ENCODE peak calls at places on chromosomes 13 and 19, in seven cellular contexts. K is HFF-Myc; F is glutamatergic neuron; U is CD8-positive, alpha-beta T cell; E is mesothelial cell of epicardium; R is left ventricle myocardium inferior; B is mucosa of descending colon. M is an unnamed sample.
A peak's percentile ranks its signal among the peaks of the same experiment; 100 is the strongest.

GRCh38 chr13:110290811-110291210 is 16.1 kb downstream of the COL4A1 start:
- DNase-seq in K (no peak), F (no peak), U (no peak), E (no peak), R (no peak), B (no peak), M (no peak)

GRCh38 chr19:19134687-19135158 is 3.6 kb downstream of the TMEM161A start:
- DNase-seq in K (no peak), F (peak; percentile 68), U (peak; percentile 50), E (no peak), R (peak; percentile 82), B (peak; percentile 44), M (no peak)

GRCh38 chr13:111159362-111160320 is 44.5 kb downstream of the ARHGEF7 start:
- DNase-seq in K (no peak), F (no peak), U (no peak), E (no peak), R (no peak), B (no peak), M (no peak)

GRCh38 chr19:48746738-48747575 is at the start of gene IZUMO1:
- DNase-seq in K (peak; percentile 73), F (peak; percentile 87), U (peak; percentile 42), E (peak; percentile 86), R (peak; percentile 84), B (peak; percentile 50), M (no peak)

GRCh38 chr13:57582032-57582431 is 49.5 kb upstream of the PCDH17 start:
- DNase-seq in K (no peak), F (no peak), U (no peak), E (no peak), R (no peak), B (no peak), M (no peak)

GRCh38 chr13:112796190-112796915 is 106.5 kb downstream of the ATP11A start:
- DNase-seq in K (no peak), F (no peak), U (no peak), E (no peak), R (no peak), B (no peak), M (no peak)

GRCh38 chr19:805600-806550 is 8.6 kb downstream of the PTBP1 start:
- DNase-seq in K (no peak), F (no peak), U (no peak), E (no peak), R (no peak), B (no peak), M (no peak)

GRCh38 chr13:98984983-98985382 is 7.1 kb upstream of the DOCK9 start:
- DNase-seq in K (no peak), F (no peak), U (no peak), E (no peak), R (no peak), B (no peak), M (no peak)

GRCh38 chr13:43023244-43023931 is at the start of gene DNAJC15:
- DNase-seq in K (peak; percentile 52), F (peak; percentile 81), U (peak; percentile 79), E (peak; percentile 62), R (peak; percentile 91), B (peak; percentile 90), M (no peak)

GRCh38 chr19:30011051-30011578 is 69.1 kb downstream of the URI1 start:
- DNase-seq in K (no peak), F (no peak), U (no peak), E (no peak), R (no peak), B (no peak), M (no peak)

GRCh38 chr13:45737571-45738002 is 35.5 kb downstream of the CBY2 start:
- DNase-seq in K (no peak), F (peak; percentile 28), U (no peak), E (no peak), R (no peak), B (no peak), M (no peak)

GRCh38 chr19:328025-328505 is 16.5 kb downstream of the MIER2 start:
- DNase-seq in K (no peak), F (no peak), U (no peak), E (no peak), R (no peak), B (no peak), M (no peak)

GRCh38 chr13:39038569-39038898 is 278 bp downstream of the NHLRC3 start:
- DNase-seq in K (no peak), F (no peak), U (peak; percentile 58), E (no peak), R (no peak), B (no peak), M (no peak)

GRCh38 chr19:18590273-18591272 is 2.0 kb downstream of the REX1BD start:
- DNase-seq in K (no peak), F (peak; percentile 97), U (peak; percentile 57), E (peak; percentile 83), R (no peak), B (no peak), M (peak; percentile 59)

GRCh38 chr13:27605099-27605498 is 15.2 kb downstream of the LNX2 start:
- DNase-seq in K (no peak), F (no peak), U (no peak), E (no peak), R (no peak), B (no peak), M (no peak)

GRCh38 chr19:10292206-10292788 is 2.5 kb downstream of the ICAM5 start:
- DNase-seq in K (peak; percentile 56), F (peak; percentile 94), U (peak; percentile 56), E (peak; percentile 86), R (peak; percentile 78), B (peak; percentile 92), M (peak; percentile 85)

GRCh38 chr13:31914843-31915242 is 116.7 kb upstream of the FRY start:
- DNase-seq in K (no peak), F (no peak), U (no peak), E (no peak), R (no peak), B (no peak), M (no peak)

GRCh38 chr13:40776681-40777165 is 5.7 kb upstream of the MRPS31 start:
- DNase-seq in K (no peak), F (no peak), U (peak; percentile 85), E (no peak), R (no peak), B (no peak), M (no peak)

GRCh38 chr19:37905936-37906867 is at the start of gene WDR87:
- DNase-seq in K (no peak), F (peak; percentile 27), U (peak; percentile 54), E (peak; percentile 85), R (no peak), B (peak; percentile 73), M (peak; percentile 39)

GRCh38 chr19:883661-884211 is 9.3 kb downstream of the MED16 start:
- DNase-seq in K (no peak), F (no peak), U (no peak), E (no peak), R (no peak), B (no peak), M (peak; percentile 84)

GRCh38 chr19:7689165-7689564 is 8.5 kb downstream of the TRAPPC5 start:
- DNase-seq in K (no peak), F (no peak), U (no peak), E (no peak), R (no peak), B (no peak), M (no peak)

GRCh38 chr19:40257096-40257517 is 28.0 kb downstream of the AKT2 start:
- DNase-seq in K (no peak), F (no peak), U (no peak), E (no peak), R (peak; percentile 58), B (no peak), M (peak; percentile 62)

GRCh38 chr13:95073826-95074345 is 227.4 kb downstream of the ABCC4 start:
- DNase-seq in K (peak; percentile 50), F (no peak), U (no peak), E (no peak), R (no peak), B (no peak), M (no peak)

GRCh38 chr13:18954254-18954653 is 227.4 kb downstream of the TUBA3C start:
- DNase-seq in K (no peak), F (no peak), U (no peak), E (no peak), R (no peak), B (no peak), M (no peak)

GRCh38 chr19:1315470-1316166 is 29.9 kb downstream of the EFNA2 start:
- DNase-seq in K (no peak), F (peak; percentile 75), U (peak; percentile 37), E (peak; percentile 69), R (peak; percentile 53), B (peak; percentile 81), M (peak; percentile 66)

GRCh38 chr13:99806671-99807070 is 164.9 kb downstream of the ZIC5 start:
- DNase-seq in K (no peak), F (no peak), U (no peak), E (no peak), R (no peak), B (no peak), M (no peak)

GRCh38 chr19:15810335-15810734 is 5.1 kb downstream of the OR10H1 start:
- DNase-seq in K (no peak), F (no peak), U (no peak), E (no peak), R (no peak), B (peak; percentile 41), M (peak; percentile 55)

GRCh38 chr19:45781282-45782161 is 768 bp downstream of the DMPK start:
- DNase-seq in K (no peak), F (no peak), U (no peak), E (no peak), R (no peak), B (no peak), M (peak; percentile 72)

GRCh38 chr19:41696402-41697197 is 8.5 kb upstream of the CEACAM7 start:
- DNase-seq in K (no peak), F (no peak), U (no peak), E (no peak), R (no peak), B (peak; percentile 51), M (no peak)

GRCh38 chr19:5039642-5040543 is 71.0 kb downstream of the KDM4B start:
- DNase-seq in K (no peak), F (no peak), U (no peak), E (no peak), R (no peak), B (no peak), M (no peak)

GRCh38 chr19:2476451-2477140 is 669 bp downstream of the GADD45B start:
- DNase-seq in K (no peak), F (no peak), U (peak; percentile 70), E (peak; percentile 57), R (peak; percentile 49), B (peak; percentile 73), M (no peak)

GRCh38 chr13:78881746-78882145 is 222.8 kb upstream of the OBI1 start:
- DNase-seq in K (no peak), F (no peak), U (no peak), E (no peak), R (no peak), B (no peak), M (no peak)

GRCh38 chr19:3482507-3483225 is 575 bp downstream of the SMIM44 start:
- DNase-seq in K (no peak), F (no peak), U (no peak), E (no peak), R (no peak), B (peak; percentile 84), M (no peak)

GRCh38 chr13:34555988-34556387 is 386.1 kb upstream of the NBEA start:
- DNase-seq in K (no peak), F (no peak), U (no peak), E (no peak), R (no peak), B (no peak), M (no peak)

GRCh38 chr19:39342647-39343305 is 555 bp downstream of the SAMD4B start:
- DNase-seq in K (no peak), F (peak; percentile 30), U (peak; percentile 26), E (peak; percentile 44), R (no peak), B (peak; percentile 53), M (no peak)

GRCh38 chr13:29702912-29703351 is 107.4 kb upstream of the SLC7A1 start:
- DNase-seq in K (peak; percentile 80), F (no peak), U (no peak), E (no peak), R (peak; percentile 28), B (no peak), M (peak; percentile 79)

GRCh38 chr13:98143601-98144500 is 957 bp downstream of the FARP1 start:
- DNase-seq in K (no peak), F (peak; percentile 40), U (no peak), E (peak; percentile 48), R (peak; percentile 20), B (peak; percentile 55), M (peak; percentile 21)

GRCh38 chr13:51499841-51500240 is 47.0 kb upstream of the INTS6 start:
- DNase-seq in K (no peak), F (no peak), U (no peak), E (no peak), R (no peak), B (no peak), M (no peak)

M was measured in RWPE1.